ENCODE peak calls at places on chromosomes 12 and 14, in four cellular contexts. Y, E, R and I are unnamed samples.
A peak's percentile ranks its signal among the peaks of the same experiment; 100 is the strongest.

GRCh38 chr12:50387972-50388478 is 8.4 kb downstream of the FAM186A start:
- DNase-seq in Y (no peak), E (no peak), R (no peak), I (peak; percentile 30)

GRCh38 chr12:86727151-86727550 is 471.0 kb upstream of the MGAT4C start:
- DNase-seq in Y (no peak), E (no peak), R (no peak), I (no peak)

GRCh38 chr12:6692888-6693287 is 3.7 kb upstream of the ZNF384 start:
- DNase-seq in Y (no peak), E (no peak), R (no peak), I (no peak)

GRCh38 chr14:99260652-99261551 is 11.1 kb downstream of the BCL11B start:
- DNase-seq in Y (no peak), E (no peak), R (no peak), I (no peak)

GRCh38 chr12:41619705-41620104 is 431.6 kb downstream of the PDZRN4 start:
- DNase-seq in Y (no peak), E (no peak), R (no peak), I (no peak)

GRCh38 chr12:132141976-132142678 is 2.0 kb downstream of the DDX51 start:
- DNase-seq in Y (no peak), E (no peak), R (no peak), I (no peak)

GRCh38 chr14:49886523-49886922 is 6.4 kb upstream of the ARF6 start:
- DNase-seq in Y (no peak), E (no peak), R (no peak), I (no peak)

GRCh38 chr14:101827286-101827685 is 65.8 kb downstream of the PPP2R5C start:
- DNase-seq in Y (no peak), E (no peak), R (no peak), I (no peak)

GRCh38 chr14:61527325-61528100 is 167.8 kb upstream of the HIF1A start:
- DNase-seq in Y (no peak), E (no peak), R (peak; percentile 88), I (no peak)

GRCh38 chr12:109613611-109614455 is 40.2 kb downstream of the MVK start:
- DNase-seq in Y (no peak), E (no peak), R (no peak), I (peak; percentile 28)

GRCh38 chr12:6383572-6384498 is at the start of gene LTBR:
- DNase-seq in Y (peak; percentile 61), E (peak; percentile 80), R (peak; percentile 89), I (peak; percentile 78)